ENCODE peak calls at places on chromosomes 11 and 22, in four cellular contexts. O is right atrium auricular region, L is mucosa of descending colon, B is foreskin fibroblast. K is an unnamed sample.

GRCh38 chr11:22670803-22671202 is 4.4 kb downstream of the GAS2 start:
- DNase-seq in O (no peak), L (no peak), B (no peak), K (no peak)

GRCh38 chr11:75325713-75326438 is 25.6 kb downstream of the ARRB1 start:
- DNase-seq in O (peak; percentile 85), L (no peak), B (peak; percentile 92), K (peak; percentile 89)

GRCh38 chr11:18014876-18015275 is 2.0 kb upstream of the SERGEF start:
- DNase-seq in O (no peak), L (no peak), B (no peak), K (no peak)

GRCh38 chr11:47051217-47051616 is 114.7 kb downstream of the CSTPP1 start:
- DNase-seq in O (no peak), L (no peak), B (peak; percentile 51), K (no peak)

GRCh38 chr11:8631395-8632110 is 37.5 kb upstream of the STK33 start:
- DNase-seq in O (no peak), L (peak; percentile 27), B (peak; percentile 92), K (peak; percentile 82)

GRCh38 chr22:32308191-32308590 is 49.5 kb upstream of the RFPL3 start:
- DNase-seq in O (no peak), L (no peak), B (no peak), K (no peak)

GRCh38 chr11:35549787-35550186 is 24.4 kb upstream of the PAMR1 start:
- DNase-seq in O (no peak), L (no peak), B (peak; percentile 98), K (peak; percentile 96)

GRCh38 chr22:49883294-49883640 is 29.6 kb downstream of the ZBED4 start:
- DNase-seq in O (no peak), L (no peak), B (peak; percentile 44), K (no peak)

GRCh38 chr11:130773436-130773835 is 142.8 kb downstream of the SNX19 start:
- DNase-seq in O (no peak), L (no peak), B (peak; percentile 19), K (peak; percentile 22)

GRCh38 chr11:113873241-113873626 is 2.1 kb downstream of the USP28 start:
- DNase-seq in O (peak; percentile 73), L (no peak), B (peak; percentile 16), K (peak; percentile 9)

GRCh38 chr11:7905961-7906429 is 25.1 kb downstream of the OR10A6 start:
- DNase-seq in O (no peak), L (no peak), B (peak; percentile 28), K (no peak)

GRCh38 chr22:48515571-48516200 is 1312.0 kb downstream of the BRD1 start:
- DNase-seq in O (no peak), L (no peak), B (no peak), K (no peak)

GRCh38 chr22:48513929-48514328 is 1313.7 kb downstream of the BRD1 start:
- DNase-seq in O (no peak), L (no peak), B (no peak), K (no peak)

GRCh38 chr22:48520207-48520606 is 1307.5 kb downstream of the BRD1 start:
- DNase-seq in O (no peak), L (no peak), B (no peak), K (no peak)

GRCh38 chr22:48516571-48516970 is 1311.1 kb downstream of the BRD1 start:
- DNase-seq in O (no peak), L (no peak), B (no peak), K (no peak)

DNA sequence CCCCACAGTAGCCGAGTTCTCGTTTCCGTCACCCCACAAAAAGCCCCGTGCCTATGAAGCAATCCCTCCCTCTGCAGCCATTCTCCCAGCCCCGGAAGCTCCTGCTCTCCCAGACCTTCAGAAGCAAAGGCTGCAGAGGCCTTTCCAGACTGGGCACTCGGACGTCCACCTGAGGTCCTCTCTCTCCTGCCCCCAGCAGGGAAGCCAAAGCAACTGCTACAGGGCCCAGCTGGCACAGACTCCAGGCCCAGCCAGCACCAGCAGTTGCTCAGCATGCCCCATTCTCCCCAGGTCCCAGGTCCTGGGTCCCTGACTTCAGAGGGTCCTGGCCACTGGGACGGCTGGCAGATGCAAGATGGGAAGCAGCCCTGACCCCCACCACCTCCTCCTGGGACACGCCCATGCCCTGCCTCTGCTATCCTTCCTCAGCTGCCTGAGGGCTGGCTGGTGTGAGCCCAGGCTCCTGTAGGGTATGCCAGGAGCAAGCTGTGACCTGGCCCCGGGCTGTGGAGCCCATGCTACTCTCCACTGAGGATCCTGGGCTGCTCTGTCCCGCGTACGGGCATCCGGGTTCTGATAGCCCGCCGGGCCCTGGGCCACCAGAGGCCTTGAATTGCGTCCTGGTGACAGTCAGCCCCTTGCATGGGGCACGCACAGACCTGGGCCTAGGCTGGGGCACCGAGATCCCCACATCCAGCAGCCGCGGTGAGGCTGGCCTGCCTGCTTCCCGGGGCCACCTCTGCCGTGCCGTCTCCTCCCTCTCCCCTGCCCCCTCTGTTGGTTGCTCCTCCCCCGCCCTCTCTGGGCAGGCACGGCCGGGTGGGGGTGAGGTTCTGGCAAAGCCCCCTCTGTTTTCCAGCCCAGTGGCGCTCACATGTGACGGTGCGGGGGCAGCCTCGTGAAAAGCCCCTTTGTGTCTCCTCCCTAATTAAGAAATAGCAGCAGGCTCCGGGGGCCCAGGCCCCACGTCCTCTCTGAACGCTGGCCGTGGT is 1310.3 kb downstream of the BRD1 start:
- DNase-seq in O (no peak), L (no peak), B (no peak), K (no peak)
- H3K4me3 ChIP-seq in O (no peak overlapping the region), L (no peak overlapping the region), B (no peak overlapping the region), K (no peak overlapping the region)

DNA sequence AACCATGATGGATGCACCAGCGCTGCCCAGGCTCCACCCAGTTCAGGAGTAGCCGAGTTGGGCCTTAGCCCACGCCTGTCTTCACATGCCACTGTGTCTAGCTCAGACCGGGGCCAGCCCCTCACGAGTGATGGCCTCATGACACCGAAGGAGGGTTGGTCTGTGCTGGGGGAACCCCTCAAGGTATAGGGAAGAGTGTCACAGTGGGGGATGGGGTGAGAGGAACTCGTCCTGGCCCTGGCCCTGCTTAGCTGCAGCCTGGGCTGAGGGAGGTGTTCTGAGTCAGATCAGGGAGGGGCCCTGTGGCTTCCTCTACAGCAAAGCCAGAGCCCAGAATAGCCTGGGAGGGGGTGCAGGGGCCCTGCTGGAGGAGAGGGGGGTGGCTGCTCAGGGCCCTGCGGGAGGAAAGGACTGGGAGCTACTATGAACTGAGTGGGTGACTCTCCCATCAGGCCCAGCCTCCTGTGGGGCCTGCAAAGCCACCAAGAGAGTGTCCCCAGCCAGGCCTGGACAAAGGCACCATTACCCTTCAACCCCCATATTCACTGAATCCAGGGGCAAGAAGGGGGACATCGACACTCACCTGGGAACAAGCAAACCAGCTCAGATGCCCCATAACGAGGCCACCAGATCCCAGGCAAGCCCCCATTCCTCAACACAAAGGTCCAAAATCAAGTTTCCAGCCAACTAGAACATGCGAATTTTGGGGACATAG is 41.2 kb downstream of the IGLL5 start:
- DNase-seq in O (no peak), L (peak; percentile 48), B (peak; percentile 30), K (no peak)
- TF ChIP-seq CTCF in O (no peak), L (no peak), B (no peak), K (no peak)

GRCh38 chr11:116788534-116788933 is 711 bp upstream of the ZPR1 start:
- DNase-seq in O (no peak), L (no peak), B (no peak), K (no peak)

GRCh38 chr11:116791813-116792143 is at the start of gene APOA5:
- DNase-seq in O (no peak), L (no peak), B (no peak), K (no peak)

GRCh38 chr11:116792144-116792868 is 627 bp upstream of the APOA5 start:
- DNase-seq in O (no peak), L (no peak), B (no peak), K (no peak)

GRCh38 chr11:116791002-116791812 is 472 bp downstream of the APOA5 start:
- DNase-seq in O (peak; percentile 74), L (peak; percentile 87), B (peak; percentile 82), K (peak; percentile 67)

DNA sequence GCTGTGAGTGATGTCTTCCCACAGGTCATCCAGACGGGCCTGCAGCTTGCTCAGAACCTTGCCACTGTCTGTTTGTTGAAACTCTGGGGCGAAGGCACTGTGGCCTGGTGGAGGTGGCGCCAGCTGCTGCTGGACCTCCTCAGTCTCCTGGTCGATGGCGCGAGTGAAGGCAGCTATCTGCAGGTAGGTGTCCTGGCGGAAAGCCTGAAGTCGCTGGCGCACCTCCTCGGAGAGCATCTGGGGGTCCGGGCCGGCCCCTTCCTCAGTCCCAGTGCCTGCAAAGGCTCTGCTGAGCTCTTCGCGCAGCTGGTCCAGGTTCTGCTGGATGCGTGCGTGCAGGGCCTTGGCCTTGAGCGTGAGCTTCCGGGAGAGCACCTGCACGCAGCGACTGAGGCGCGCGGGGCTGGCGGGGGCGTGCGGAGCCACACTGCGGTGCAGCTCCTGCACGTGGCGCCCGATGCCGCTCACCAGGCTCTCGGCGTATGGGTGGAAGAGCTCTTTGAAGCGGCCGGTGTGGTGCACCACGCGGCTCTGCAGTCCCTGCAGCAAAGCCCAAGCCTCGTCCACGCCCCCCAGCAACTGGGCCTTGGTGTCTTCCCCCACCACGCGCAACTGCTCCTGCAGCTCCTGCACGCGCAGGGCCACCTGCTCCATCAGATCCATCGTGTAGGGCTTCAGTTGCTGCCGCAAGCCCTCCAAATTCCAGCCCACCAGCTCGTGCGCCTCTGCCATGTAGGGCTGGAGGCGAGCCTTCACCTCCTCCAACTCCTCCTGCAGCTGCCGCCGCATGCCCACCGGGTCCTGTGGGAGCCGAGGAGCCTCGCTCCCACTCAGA is 1.3 kb downstream of the APOA5 start:
- DNase-seq in O (no peak), L (no peak), B (no peak), K (no peak)
- H3K4me3 ChIP-seq in O (no peak overlapping the region), L (no peak overlapping the region), B (no peak overlapping the region), K (no peak overlapping the region)

GRCh38 chr22:36506637-36507517 is at the start of gene FOXRED2:
- DNase-seq in O (peak; percentile 86), L (peak; percentile 92), B (peak; percentile 94), K (peak; percentile 79)
- TF ChIP-seq CTCF in O (no peak), L (no peak), B (no peak), K (no peak)

DNA sequence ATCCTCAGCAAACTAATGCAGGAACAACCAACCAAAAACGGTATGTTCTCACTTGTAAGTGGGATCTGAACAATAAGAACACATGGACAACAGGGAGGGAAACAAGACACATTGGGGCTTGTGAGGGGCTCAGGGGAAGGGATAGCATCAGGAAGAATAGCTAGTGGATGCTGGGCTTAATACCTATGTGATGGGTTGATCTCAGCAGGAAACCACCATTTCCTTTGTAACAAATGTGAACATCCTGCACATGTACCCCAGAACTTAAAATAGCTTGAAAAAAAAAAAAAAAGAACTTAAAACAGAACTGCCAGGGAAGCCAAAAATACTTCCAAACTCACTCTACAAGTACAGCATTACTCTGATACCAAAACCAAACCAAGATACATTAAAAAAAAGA is 33.8 kb downstream of the CASP4 start:
- DNase-seq in O (no peak), L (no peak), B (no peak), K (no peak)
- H3K4me3 ChIP-seq in O (no peak overlapping the region), L (no peak overlapping the region), B (no peak overlapping the region), K (no peak overlapping the region)

DNA sequence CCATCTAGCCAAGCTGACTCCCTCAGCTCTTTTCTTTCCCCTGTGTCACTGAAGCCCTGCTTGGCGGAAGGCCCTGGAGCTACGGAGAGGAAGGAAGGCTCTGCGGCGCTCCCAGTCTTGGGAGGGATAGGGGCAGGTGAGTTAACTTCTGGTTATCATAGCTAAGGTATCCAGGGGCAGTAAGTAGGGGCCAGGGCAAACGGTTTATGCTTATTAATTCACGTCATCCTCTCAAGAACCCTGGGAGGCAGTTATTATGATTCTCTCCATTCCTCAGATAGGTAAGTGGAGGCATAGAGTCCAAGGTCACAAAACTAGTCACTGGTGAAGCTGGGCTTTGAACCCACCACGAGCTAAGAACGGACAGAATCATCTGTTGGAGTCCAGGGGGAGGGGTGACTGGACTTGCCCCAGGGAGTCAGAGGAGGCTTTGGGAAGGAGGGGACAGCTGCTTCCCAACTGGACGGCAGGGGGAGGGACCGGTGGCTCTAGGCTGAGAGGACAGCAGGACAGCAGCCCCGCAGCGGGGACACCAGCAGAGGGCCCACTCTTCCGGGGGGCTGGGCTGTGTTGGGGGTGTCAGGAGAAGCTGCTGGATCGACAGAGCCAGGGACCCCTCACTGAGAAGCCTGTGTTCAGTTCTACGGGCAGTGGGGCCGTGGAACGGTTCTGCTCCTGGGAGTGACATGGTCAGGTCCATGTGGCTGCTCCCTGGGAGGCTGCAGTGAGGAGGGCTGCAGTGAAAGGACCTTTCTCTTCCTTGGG is 3.5 kb downstream of the BAIAP2L2 start:
- DNase-seq in O (no peak), L (no peak), B (no peak), K (no peak)
- TF ChIP-seq CTCF in O (no peak), L (no peak), B (no peak), K (no peak)

K was measured in fibroblast of villous mesenchyme.